ENCODE peak calls at places on chromosomes 2 and 18, in five cellular contexts. G is body of pancreas, D is suprapubic skin, W is HCT116, H is heart left ventricle. X is an unnamed sample.

GRCh38 chr2:67446504-67446911 is 49.4 kb downstream of the ETAA1 start:
- DNase-seq in G (peak; percentile 38), D (no peak), W (no peak), H (no peak), X (no peak)

GRCh38 chr2:119659601-119660342 is 19.2 kb upstream of the TMEM177 start:
- DNase-seq in G (peak; percentile 44), D (no peak), W (peak; percentile 22), H (no peak), X (no peak)

GRCh38 chr2:85503611-85504433 is 35.1 kb upstream of the MAT2A start:
- DNase-seq in G (peak; percentile 22), D (peak; percentile 51), W (no peak), H (no peak), X (no peak)

GRCh38 chr2:3443685-3444084 is 64.2 kb downstream of the TRAPPC12 start:
- DNase-seq in G (no peak), D (no peak), W (no peak), H (no peak), X (no peak)

GRCh38 chr2:120243211-120243610 is 9.4 kb upstream of the RALB start:
- DNase-seq in G (no peak), D (no peak), W (no peak), H (no peak), X (no peak)

GRCh38 chr2:181742908-181743722 is 62.8 kb upstream of the NEUROD1 start:
- DNase-seq in G (peak; percentile 68), D (no peak), W (peak; percentile 68), H (no peak), X (no peak)

GRCh38 chr2:219772697-219773096 is 145.3 kb downstream of the SLC4A3 start:
- DNase-seq in G (no peak), D (no peak), W (no peak), H (no peak), X (no peak)

GRCh38 chr18:33495278-33495677 is 54.8 kb upstream of the CCDC178 start:
- DNase-seq in G (peak; percentile 18), D (no peak), W (no peak), H (no peak), X (no peak)

GRCh38 chr2:237269121-237269875 is 144.7 kb downstream of the COL6A3 start:
- DNase-seq in G (no peak), D (no peak), W (no peak), H (no peak), X (no peak)

GRCh38 chr2:28750316-28751101 is 1.1 kb upstream of the PPP1CB start:
- DNase-seq in G (peak; percentile 50), D (no peak), W (no peak), H (no peak), X (no peak)

GRCh38 chr2:177964892-177965291 is 107.7 kb downstream of the PDE11A start:
- DNase-seq in G (no peak), D (no peak), W (no peak), H (no peak), X (no peak)

GRCh38 chr18:58076052-58076451 is 32.0 kb downstream of the NEDD4L start:
- DNase-seq in G (no peak), D (no peak), W (no peak), H (no peak), X (no peak)

GRCh38 chr2:85802337-85803103 is 48.7 kb downstream of the ATOH8 start:
- DNase-seq in G (no peak), D (no peak), W (no peak), H (no peak), X (no peak)

GRCh38 chr2:176507736-176508135 is 238.5 kb downstream of the MTX2 start:
- DNase-seq in G (no peak), D (no peak), W (no peak), H (no peak), X (no peak)

GRCh38 chr2:233091595-233092375 is 31.6 kb downstream of the INPP5D start:
- DNase-seq in G (no peak), D (peak; percentile 38), W (no peak), H (no peak), X (no peak)

GRCh38 chr18:31647354-31647753 is 37.0 kb downstream of the B4GALT6 start:
- DNase-seq in G (no peak), D (no peak), W (no peak), H (no peak), X (no peak)

GRCh38 chr2:28287261-28287915 is 105.3 kb upstream of the FOSL2 start:
- DNase-seq in G (no peak), D (no peak), W (no peak), H (no peak), X (no peak)

GRCh38 chr2:237141556-237141955 is 55.9 kb downstream of the COPS8 start:
- DNase-seq in G (peak; percentile 56), D (no peak), W (no peak), H (no peak), X (no peak)

GRCh38 chr2:237823544-237823943 is 25.0 kb downstream of the RBM44 start:
- DNase-seq in G (no peak), D (no peak), W (no peak), H (no peak), X (no peak)

GRCh38 chr2:131493199-131494018 is 1.2 kb upstream of the MZT2A start:
- DNase-seq in G (no peak), D (no peak), W (no peak), H (no peak), X (no peak)

GRCh38 chr2:141464995-141465394 is 665.8 kb downstream of the LRP1B start:
- DNase-seq in G (no peak), D (no peak), W (no peak), H (no peak), X (no peak)

GRCh38 chr2:112831956-112832567 is 4.5 kb downstream of the IL1B start:
- DNase-seq in G (no peak), D (no peak), W (no peak), H (no peak), X (no peak)

GRCh38 chr2:40680547-40680946 is 228.7 kb upstream of the SLC8A1 start:
- DNase-seq in G (no peak), D (no peak), W (no peak), H (no peak), X (no peak)

GRCh38 chr2:15284601-15285000 is 276.5 kb downstream of the NBAS start:
- DNase-seq in G (no peak), D (no peak), W (no peak), H (no peak), X (no peak)

GRCh38 chr2:20217041-20217970 is 7.6 kb downstream of the SDC1 start:
- DNase-seq in G (no peak), D (peak; percentile 73), W (no peak), H (peak; percentile 56), X (no peak)

GRCh38 chr2:241859436-241860183 is 916 bp upstream of the PDCD1 start:
- DNase-seq in G (peak; percentile 49), D (peak; percentile 80), W (no peak), H (peak; percentile 79), X (peak; percentile 54)

GRCh38 chr2:241857572-241858121 is 1.0 kb downstream of the PDCD1 start:
- DNase-seq in G (no peak), D (peak; percentile 60), W (no peak), H (peak; percentile 48), X (no peak)

GRCh38 chr2:241859017-241859435 is 332 bp upstream of the PDCD1 start:
- DNase-seq in G (no peak), D (no peak), W (no peak), H (peak; percentile 51), X (no peak)

GRCh38 chr2:241857041-241857541 is 1.6 kb downstream of the PDCD1 start:
- DNase-seq in G (no peak), D (peak; percentile 62), W (no peak), H (peak; percentile 60), X (no peak)

DNA sequence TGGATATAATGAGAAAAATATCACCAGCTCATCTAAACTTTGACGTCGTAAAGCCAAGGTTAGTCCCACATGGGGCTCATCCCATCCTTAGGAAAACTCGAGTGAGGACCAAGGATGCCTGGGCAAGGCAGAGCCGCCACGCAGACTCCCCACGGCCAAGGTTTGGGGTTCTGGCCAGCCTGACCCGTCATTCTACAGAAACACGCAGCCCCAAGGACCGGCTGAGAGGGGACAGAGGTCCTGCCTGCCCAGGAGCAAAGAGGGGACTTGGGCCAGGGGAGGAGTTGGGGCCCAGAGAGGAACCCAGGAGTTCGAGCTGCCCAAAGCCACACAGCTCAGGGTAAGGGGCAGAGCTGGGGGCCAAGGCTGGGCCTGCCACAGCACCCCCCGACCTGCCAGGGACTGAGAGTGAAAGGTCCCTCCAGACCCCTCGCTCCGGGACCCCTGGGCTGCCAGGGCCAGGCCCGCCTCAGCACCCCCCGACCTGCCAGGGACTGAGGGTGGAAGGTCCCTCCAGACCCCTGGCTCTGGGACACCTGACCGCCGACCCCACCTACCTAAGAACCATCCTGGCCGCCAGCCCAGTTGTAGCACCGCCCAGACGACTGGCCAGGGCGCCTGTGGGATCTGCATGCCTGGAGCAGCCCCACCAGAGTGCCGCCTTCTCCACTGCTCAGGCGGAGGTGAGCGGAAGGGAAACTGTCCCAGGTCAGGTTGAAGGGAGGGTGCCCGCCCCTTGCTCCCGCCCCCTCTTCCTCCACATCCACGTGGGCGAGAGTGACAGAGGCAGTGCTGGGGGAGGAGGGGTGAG is at the start of gene PDCD1:
- DNase-seq in G (no peak), D (peak; percentile 68), W (no peak), H (peak; percentile 69), X (no peak)
- TF ChIP-seq POLR2A in G (no peak), D (no peak), W (no peak), H (no peak), X (no peak)

GRCh38 chr2:102001767-102002142 is 10.0 kb downstream of the IL1R2 start:
- DNase-seq in G (no peak), D (no peak), W (no peak), H (no peak), X (no peak)

GRCh38 chr2:102000813-102001766 is 9.3 kb downstream of the IL1R2 start:
- DNase-seq in G (no peak), D (no peak), W (no peak), H (no peak), X (no peak)

GRCh38 chr2:102000012-102000411 is 8.3 kb downstream of the IL1R2 start:
- DNase-seq in G (no peak), D (no peak), W (no peak), H (no peak), X (no peak)

GRCh38 chr2:101998556-101999121 is 6.9 kb downstream of the IL1R2 start:
- DNase-seq in G (no peak), D (no peak), W (no peak), H (no peak), X (no peak)

GRCh38 chr2:101999122-101999789 is 7.5 kb downstream of the IL1R2 start:
- DNase-seq in G (peak; percentile 70), D (no peak), W (no peak), H (no peak), X (no peak)
- H3K27ac ChIP-seq in G (peak overlapping the region; percentile 84), D (no peak overlapping the region), W (no peak overlapping the region), H (no peak overlapping the region), X (no peak overlapping the region)

GRCh38 chr2:9390991-9391390 is 32.3 kb downstream of the ITGB1BP1 start:
- DNase-seq in G (no peak), D (no peak), W (no peak), H (no peak), X (no peak)

GRCh38 chr2:9394816-9395215 is 28.5 kb downstream of the ITGB1BP1 start:
- DNase-seq in G (no peak), D (peak; percentile 52), W (no peak), H (no peak), X (peak; percentile 6)

GRCh38 chr2:9392895-9393757 is 30.2 kb downstream of the ITGB1BP1 start:
- DNase-seq in G (no peak), D (peak; percentile 74), W (no peak), H (peak; percentile 74), X (no peak)

GRCh38 chr2:9390151-9390850 is 33.0 kb downstream of the ITGB1BP1 start:
- DNase-seq in G (no peak), D (peak; percentile 45), W (no peak), H (no peak), X (no peak)

GRCh38 chr2:9391961-9392695 is 31.2 kb downstream of the ITGB1BP1 start:
- DNase-seq in G (no peak), D (no peak), W (no peak), H (no peak), X (no peak)
- H3K36me3 ChIP-seq in G (no peaks in the 10 kb centered on the region), D (peaks cover 70% of the 10 kb centered on the region), W (no peaks in the 10 kb centered on the region), H (peaks cover 72% of the 10 kb centered on the region), X (no peaks in the 10 kb centered on the region)

GRCh38 chr18:26091047-26091630 is 726 bp upstream of the SS18 start:
- DNase-seq in G (peak; percentile 63), D (no peak), W (peak; percentile 58), H (peak; percentile 81), X (peak; percentile 48)
- TF ChIP-seq POLR2A in G (no peak), D (no peak), W (peak; percentile 70), H (peak; percentile 2), X (no peak)